ENCODE peak calls at places on chromosomes 12 and 14, in ten cellular contexts. S, M, A, G, K, C, F, T, Z and B are unnamed samples.

GRCh38 chr12:3117628-3118027 is 40.4 kb downstream of the TSPAN9 start:
- DNase-seq in S (peak), M (peak), A (no peak), G (no peak), K (no peak), C (no peak), F (no peak), T (no peak), Z (peak), B (no peak)

GRCh38 chr14:21437063-21437901 is 18.6 kb downstream of the CHD8 start:
- DNase-seq in S (peak), M (peak), A (peak), G (peak), K (peak), C (peak), F (peak), T (peak), Z (peak), B (peak)

GRCh38 chr12:94839347-94839746 is 164.2 kb downstream of the NDUFA12 start:
- DNase-seq in S (no peak), M (no peak), A (no peak), G (no peak), K (no peak), C (no peak), F (no peak), T (no peak), Z (no peak), B (no peak)

GRCh38 chr14:25086081-25086480 is 36.1 kb upstream of the STXBP6 start:
- DNase-seq in S (no peak), M (no peak), A (no peak), G (no peak), K (no peak), C (no peak), F (no peak), T (no peak), Z (no peak), B (no peak)

GRCh38 chr12:85568395-85569103 is 267.7 kb downstream of the RASSF9 start:
- DNase-seq in S (no peak), M (no peak), A (no peak), G (peak), K (no peak), C (no peak), F (no peak), T (no peak), Z (no peak), B (no peak)

GRCh38 chr14:60646202-60646886 is 2.9 kb downstream of the SIX1 start:
- DNase-seq in S (peak), M (peak), A (peak), G (no peak), K (peak), C (no peak), F (no peak), T (no peak), Z (peak), B (peak)

GRCh38 chr14:81247271-81247766 is 26.6 kb upstream of the GTF2A1 start:
- DNase-seq in S (peak), M (no peak), A (no peak), G (no peak), K (no peak), C (no peak), F (no peak), T (no peak), Z (peak), B (no peak)

GRCh38 chr14:73727181-73727580 is 13.0 kb upstream of the PNMA1 start:
- DNase-seq in S (no peak), M (no peak), A (no peak), G (peak), K (no peak), C (no peak), F (no peak), T (no peak), Z (no peak), B (peak)

GRCh38 chr14:51865953-51866747 is 5.7 kb downstream of the GNG2 start:
- DNase-seq in S (no peak), M (no peak), A (peak), G (no peak), K (no peak), C (no peak), F (no peak), T (no peak), Z (no peak), B (peak)

GRCh38 chr12:6937481-6938352 is 5.9 kb upstream of the RNU7-1 start:
- DNase-seq in S (peak), M (peak), A (peak), G (peak), K (peak), C (peak), F (peak), T (peak), Z (peak), B (peak)

GRCh38 chr12:12592930-12593329 is 18.7 kb upstream of the CREBL2 start:
- DNase-seq in S (peak), M (peak), A (peak), G (no peak), K (no peak), C (no peak), F (no peak), T (no peak), Z (peak), B (no peak)

GRCh38 chr12:85405781-85406522 is 125.9 kb downstream of the ALX1 start:
- DNase-seq in S (peak), M (peak), A (peak), G (no peak), K (no peak), C (no peak), F (no peak), T (no peak), Z (peak), B (no peak)

GRCh38 chr12:95789126-95790024 is 1.2 kb downstream of the NTN4 start:
- DNase-seq in S (peak), M (peak), A (peak), G (no peak), K (peak), C (no peak), F (no peak), T (no peak), Z (no peak), B (peak)

GRCh38 chr12:85299058-85299457 is 19.0 kb downstream of the ALX1 start:
- DNase-seq in S (no peak), M (no peak), A (no peak), G (no peak), K (no peak), C (no peak), F (no peak), T (no peak), Z (no peak), B (no peak)

GRCh38 chr14:101120636-101121398 is 217.3 kb upstream of the RTL1 start:
- DNase-seq in S (no peak), M (peak), A (no peak), G (peak), K (peak), C (peak), F (peak), T (no peak), Z (no peak), B (peak)

GRCh38 chr14:96940009-96940408 is 142.8 kb downstream of the VRK1 start:
- DNase-seq in S (no peak), M (peak), A (peak), G (no peak), K (no peak), C (no peak), F (no peak), T (no peak), Z (no peak), B (peak)

GRCh38 chr14:93369393-93370266 is 22.6 kb downstream of the COX8C start:
- DNase-seq in S (no peak), M (peak), A (no peak), G (no peak), K (no peak), C (no peak), F (no peak), T (no peak), Z (no peak), B (no peak)